ENCODE peak calls at places on chromosomes 6 and 20, in four cellular contexts. P, O, V and C are unnamed samples.

GRCh38 chr6:53041356-53041755 is 23.8 kb upstream of the FBXO9 start:
- DNase-seq in P (no peak), O (no peak), V (no peak), C (no peak)

GRCh38 chr6:143843689-143844405 is 709 bp downstream of the LTV1 start:
- DNase-seq in P (peak), O (no peak), V (no peak), C (peak)

GRCh38 chr6:157669747-157670216 is 153.3 kb upstream of the SNX9 start:
- DNase-seq in P (peak), O (peak), V (no peak), C (peak)

GRCh38 chr6:108730556-108731228 is 117.5 kb upstream of the ARMC2 start:
- DNase-seq in P (no peak), O (no peak), V (no peak), C (no peak)

GRCh38 chr20:4766631-4767030 is 44.9 kb downstream of the PRND start:
- DNase-seq in P (no peak), O (no peak), V (no peak), C (no peak)

GRCh38 chr6:33377166-33377565 is 14.5 kb upstream of the KIFC1 start:
- DNase-seq in P (no peak), O (no peak), V (no peak), C (no peak)

GRCh38 chr6:87830834-87831374 is 128.9 kb upstream of the AKIRIN2 start:
- DNase-seq in P (no peak), O (no peak), V (no peak), C (no peak)

GRCh38 chr6:143612186-143612585 is 65.6 kb upstream of the PHACTR2 start:
- DNase-seq in P (no peak), O (no peak), V (no peak), C (no peak)

GRCh38 chr6:42316390-42316970 is 98.8 kb upstream of the MRPS10 start:
- DNase-seq in P (peak), O (peak), V (no peak), C (no peak)

GRCh38 chr6:28542440-28543293 is 17.0 kb downstream of the GPX5 start:
- DNase-seq in P (peak), O (peak), V (peak), C (peak)

GRCh38 chr6:148414836-148415235 is 72.2 kb downstream of the SASH1 start:
- DNase-seq in P (no peak), O (no peak), V (no peak), C (no peak)

GRCh38 chr20:60977896-60978295 is 274.2 kb upstream of the CDH4 start:
- DNase-seq in P (no peak), O (no peak), V (no peak), C (no peak)

GRCh38 chr20:41887500-41887899 is 269.3 kb upstream of the CHD6 start:
- DNase-seq in P (no peak), O (no peak), V (no peak), C (no peak)